ENCODE peak calls at places on chromosomes 12 and 14, in seven cellular contexts. R is suprapubic skin, V is right lobe of liver, X is H1, D is H54, M is prostate gland, J is heart left ventricle. Z is an unnamed sample.
A peak's percentile ranks its signal among the peaks of the same experiment; 100 is the strongest.

GRCh38 chr12:94167071-94167806 is 18.9 kb downstream of the PLXNC1 start:
- DNase-seq in R (no peak), X (no peak), M (no peak), V (no peak), J (no peak), D (no peak), Z (no peak)

GRCh38 chr14:65501328-65501727 is 88.8 kb downstream of the FUT8 start:
- DNase-seq in M (no peak), X (no peak), R (no peak), D (no peak), J (no peak), V (no peak), Z (no peak)

GRCh38 chr12:11482955-11483354 is 87.6 kb upstream of the PRB2 start:
- DNase-seq in R (no peak), M (no peak), J (no peak), D (no peak), X (no peak), V (no peak), Z (no peak)

GRCh38 chr14:68780358-68781160 is 12.3 kb downstream of the ZFP36L1 start:
- DNase-seq in R (no peak), J (peak; percentile 86), V (peak; percentile 58), X (no peak), M (no peak), D (no peak), Z (peak; percentile 82)

GRCh38 chr14:24513009-24513408 is 4.9 kb upstream of the CMA1 start:
- DNase-seq in X (peak; percentile 54), D (no peak), M (no peak), R (no peak), J (no peak), V (no peak), Z (no peak)

GRCh38 chr12:6221146-6221545 is 20.9 kb downstream of the CD9 start:
- DNase-seq in M (no peak), X (no peak), J (no peak), V (no peak), D (no peak), R (no peak), Z (no peak)

GRCh38 chr14:101185081-101185835 is 281.7 kb upstream of the RTL1 start:
- DNase-seq in R (no peak), X (peak; percentile 43), D (no peak), V (no peak), M (no peak), J (no peak), Z (peak; percentile 4)

GRCh38 chr12:49921936-49922335 is 18.2 kb upstream of the FAIM2 start:
- DNase-seq in D (no peak), M (no peak), J (no peak), X (no peak), V (no peak), R (peak; percentile 43), Z (no peak)

GRCh38 chr12:12428047-12428446 is 71.2 kb downstream of the BORCS5 start:
- DNase-seq in M (no peak), R (no peak), V (no peak), J (no peak), D (no peak), X (no peak), Z (no peak)

GRCh38 chr12:103833891-103834290 is 7.1 kb downstream of the NT5DC3 start:
- DNase-seq in M (no peak), X (no peak), V (no peak), J (no peak), R (no peak), D (no peak), Z (no peak)

GRCh38 chr12:27861428-27862167 is 81.6 kb upstream of the MANSC4 start:
- DNase-seq in J (peak; percentile 86), M (no peak), D (no peak), R (no peak), V (no peak), X (no peak), Z (peak; percentile 59)

GRCh38 chr12:52992699-52993557 is 13.3 kb upstream of the EIF4B start:
- DNase-seq in M (no peak), D (peak; percentile 74), J (no peak), R (no peak), X (no peak), V (no peak), Z (no peak)

GRCh38 chr14:25048170-25049126 is 1.5 kb downstream of the STXBP6 start:
- DNase-seq in R (peak; percentile 68), V (no peak), X (no peak), J (peak; percentile 70), M (peak; percentile 62), D (no peak), Z (peak; percentile 53)

GRCh38 chr12:60191676-60192359 is 596.0 kb downstream of the SLC16A7 start:
- DNase-seq in V (no peak), R (no peak), D (no peak), M (no peak), X (no peak), J (no peak), Z (no peak)

GRCh38 chr12:116389326-116389725 is 111.8 kb upstream of the MED13L start:
- DNase-seq in D (no peak), J (no peak), M (no peak), R (no peak), V (no peak), X (no peak), Z (no peak)

GRCh38 chr12:42094277-42094676 is 50.4 kb downstream of the GXYLT1 start:
- DNase-seq in M (no peak), V (no peak), J (no peak), X (no peak), R (no peak), D (peak; percentile 5), Z (no peak)

GRCh38 chr14:79596531-79596930 is 614.8 kb downstream of the DIO2 start:
- DNase-seq in X (no peak), M (no peak), V (no peak), D (no peak), R (no peak), J (no peak), Z (no peak)

GRCh38 chr14:105389534-105389933 is 8.8 kb upstream of the TEX22 start:
- DNase-seq in V (peak; percentile 27), J (no peak), X (no peak), D (no peak), M (no peak), R (no peak), Z (no peak)

GRCh38 chr12:45789025-45789424 is 59.5 kb downstream of the ARID2 start:
- DNase-seq in J (no peak), X (no peak), D (no peak), V (no peak), R (no peak), M (no peak), Z (no peak)

GRCh38 chr14:22836301-22837058 is at the start of gene MMP14:
- DNase-seq in D (no peak), V (peak; percentile 65), M (peak; percentile 81), X (peak; percentile 60), J (peak; percentile 87), R (peak; percentile 90), Z (peak; percentile 86)

GRCh38 chr12:91884216-91884615 is 261.4 kb downstream of the BTG1 start:
- DNase-seq in M (no peak), D (no peak), J (no peak), R (no peak), X (no peak), V (no peak), Z (no peak)

GRCh38 chr12:88052686-88053085 is 23.5 kb upstream of the C12orf50 start:
- DNase-seq in V (peak; percentile 26), M (no peak), J (no peak), D (no peak), R (no peak), X (no peak), Z (no peak)

DNA sequence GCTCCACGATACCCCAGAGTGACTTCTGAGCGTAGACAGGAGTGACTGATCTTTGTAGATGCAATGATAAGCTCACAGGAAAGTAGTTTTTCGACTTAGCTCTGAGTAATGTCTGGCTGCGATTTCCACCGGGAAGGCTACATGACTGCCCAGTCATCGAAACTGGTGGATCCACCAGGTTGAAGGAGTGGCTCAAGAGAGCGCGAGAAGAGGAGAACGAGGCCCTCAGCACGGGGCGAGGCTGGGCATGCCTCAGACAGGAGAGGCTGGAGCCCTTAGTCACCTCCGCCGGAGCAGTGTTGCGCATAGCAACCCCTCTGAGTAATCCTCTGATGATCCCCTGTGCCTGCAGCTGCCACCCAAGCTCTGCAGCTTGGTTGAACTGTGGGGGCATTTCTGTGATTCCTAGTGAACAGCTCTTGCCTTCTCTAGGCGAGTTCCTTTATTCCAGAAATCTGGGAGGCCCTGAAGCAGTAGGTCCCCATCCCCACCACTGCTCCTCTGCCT is 25.6 kb downstream of the ELK3 start:
- DNase-seq in R (no peak), J (no peak), V (no peak), X (no peak), D (peak; percentile 85), M (no peak), Z (no peak)
- TF ChIP-seq POLR2A in R (no peak), J (no peak), V (no peak), X (no peak), D (no peak), M (no peak), Z (no peak)

DNA sequence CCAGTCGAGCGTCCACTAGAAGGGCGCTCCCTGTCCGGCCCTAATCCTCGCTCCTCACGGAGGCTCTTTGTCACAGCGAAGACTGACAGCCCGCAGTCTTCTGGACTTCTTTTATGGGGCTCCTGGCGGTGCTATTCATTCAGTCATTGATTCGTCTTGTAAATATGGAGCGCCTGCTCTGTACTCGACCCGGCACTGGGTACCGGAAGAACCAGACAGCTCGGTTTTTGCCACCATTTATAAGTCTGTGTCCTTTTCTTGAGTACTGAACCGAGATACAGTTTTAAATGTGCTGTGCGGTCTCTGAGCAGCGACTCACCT is 570 bp downstream of the DMAC2L start:
- DNase-seq in X (no peak), V (no peak), D (no peak), J (no peak), R (no peak), M (peak; percentile 61), Z (no peak)
- TF ChIP-seq POLR2A in X (peak; percentile 56), V (no peak), D (no peak), J (no peak), R (no peak), M (no peak), Z (no peak)

GRCh38 chr12:3120701-3121100 is 43.5 kb downstream of the TSPAN9 start:
- DNase-seq in X (no peak), M (no peak), D (no peak), V (no peak), J (no peak), R (no peak), Z (no peak)
- TF ChIP-seq POLR2A in X (no peak), M (no peak), D (no peak), V (no peak), J (no peak), R (no peak), Z (no peak)

DNA sequence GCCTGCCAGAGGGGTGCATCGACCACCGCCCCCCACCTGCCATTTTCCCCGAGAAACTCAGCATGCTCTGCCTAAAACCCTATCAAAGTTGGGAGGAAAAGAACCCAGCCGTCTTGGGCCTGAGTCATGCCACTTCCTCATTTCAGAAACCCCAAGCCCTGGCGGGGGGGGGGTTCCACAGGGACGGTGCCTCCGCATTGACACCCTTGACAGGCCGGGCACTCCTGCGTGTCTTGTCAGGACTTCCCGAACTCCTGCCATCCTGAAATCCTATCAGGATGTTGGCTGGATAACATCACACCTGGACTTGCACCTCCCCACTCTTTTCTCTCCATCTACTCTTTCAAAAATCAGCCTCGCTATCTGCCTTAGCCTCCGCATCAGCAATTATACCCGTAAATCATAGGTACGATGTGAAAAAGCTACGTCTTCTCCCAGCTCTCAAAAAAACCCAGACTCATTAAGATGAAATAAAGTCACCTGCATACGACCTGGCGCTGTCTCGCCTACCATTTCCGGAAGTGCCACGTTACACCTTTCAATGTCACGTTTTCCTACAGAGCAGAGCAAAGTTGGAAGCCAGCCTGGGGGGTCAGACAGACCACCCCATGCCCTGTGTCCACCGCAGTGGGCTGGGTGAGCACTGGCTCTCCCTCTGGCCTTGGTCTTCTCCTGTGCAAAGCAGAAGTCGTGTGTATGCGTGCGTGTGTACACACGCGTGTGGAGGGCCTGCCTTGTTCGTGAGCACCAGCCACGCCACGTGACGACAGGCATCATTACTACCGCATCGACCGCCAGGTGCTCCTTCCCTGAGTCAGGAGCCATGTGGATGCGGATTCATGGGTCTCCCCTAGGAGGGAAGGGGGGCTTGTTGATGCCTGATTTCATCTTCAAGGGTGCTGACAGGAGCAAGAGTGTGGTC is 96.7 kb downstream of the RFLNA start:
- DNase-seq in M (no peak), R (no peak), V (peak; percentile 72), J (peak; percentile 85), X (no peak), D (no peak), Z (peak; percentile 52)
- TF ChIP-seq POLR2A in M (no peak), R (no peak), V (no peak), J (no peak), X (no peak), D (no peak), Z (no peak)

Z was measured in ovary.